ENCODE peak calls at places on chromosome 18, in eight cellular contexts. One of them, this sample, is unnamed.

GRCh38 chr18:23354625-23355024 is 98.5 kb upstream of the RIOK3 start:
- DNase-seq in WTC11: no peak
- DNase-seq in nephron progenitor cell: no peak
- DNase-seq in CD14-positive monocyte: no peak
- DNase-seq in H9: no peak
- DNase-seq in GM20000: no peak
- DNase-seq in cardiac muscle cell: peak; percentile 53
- DNase-seq in AG10803: no peak
- DNase-seq in this sample: no peak

GRCh38 chr18:35376393-35376741 is 770 bp downstream of the ZNF396 start:
- DNase-seq in WTC11: peak; percentile 35
- DNase-seq in H9: peak; percentile 61
- DNase-seq in GM20000: peak; percentile 70
- DNase-seq in AG10803: no peak
- DNase-seq in CD14-positive monocyte: peak; percentile 61
- DNase-seq in cardiac muscle cell: peak; percentile 2
- DNase-seq in nephron progenitor cell: peak; percentile 31
- DNase-seq in this sample: no peak

GRCh38 chr18:55699233-55699765 is 111.3 kb upstream of the TCF4 start:
- DNase-seq in WTC11: no peak
- DNase-seq in cardiac muscle cell: peak; percentile 5
- DNase-seq in nephron progenitor cell: no peak
- DNase-seq in CD14-positive monocyte: no peak
- DNase-seq in GM20000: no peak
- DNase-seq in H9: no peak
- DNase-seq in AG10803: peak; percentile 11
- DNase-seq in this sample: no peak

GRCh38 chr18:25144835-25145234 is 207.1 kb downstream of the ZNF521 start:
- DNase-seq in WTC11: no peak
- DNase-seq in AG10803: peak; percentile 74
- DNase-seq in nephron progenitor cell: no peak
- DNase-seq in cardiac muscle cell: peak; percentile 84
- DNase-seq in GM20000: no peak
- DNase-seq in H9: no peak
- DNase-seq in CD14-positive monocyte: no peak
- DNase-seq in this sample: no peak

GRCh38 chr18:35511833-35512232 is 14.1 kb upstream of the INO80C start:
- DNase-seq in GM20000: no peak
- DNase-seq in H9: no peak
- DNase-seq in WTC11: no peak
- DNase-seq in cardiac muscle cell: no peak
- DNase-seq in nephron progenitor cell: no peak
- DNase-seq in CD14-positive monocyte: no peak
- DNase-seq in AG10803: no peak
- DNase-seq in this sample: no peak

GRCh38 chr18:45730832-45731545 is 7.0 kb downstream of the SLC14A1 start:
- DNase-seq in GM20000: no peak
- DNase-seq in nephron progenitor cell: no peak
- DNase-seq in CD14-positive monocyte: no peak
- DNase-seq in AG10803: peak; percentile 49
- DNase-seq in WTC11: no peak
- DNase-seq in H9: no peak
- DNase-seq in cardiac muscle cell: no peak
- DNase-seq in this sample: no peak

GRCh38 chr18:49059028-49059670 is 108.4 kb upstream of the SMAD7 start:
- DNase-seq in AG10803: no peak
- DNase-seq in GM20000: no peak
- DNase-seq in cardiac muscle cell: no peak
- DNase-seq in WTC11: no peak
- DNase-seq in H9: no peak
- DNase-seq in nephron progenitor cell: no peak
- DNase-seq in CD14-positive monocyte: no peak
- DNase-seq in this sample: no peak

GRCh38 chr18:25136416-25137132 is 215.4 kb downstream of the ZNF521 start:
- DNase-seq in cardiac muscle cell: peak; percentile 21
- DNase-seq in nephron progenitor cell: no peak
- DNase-seq in H9: no peak
- DNase-seq in WTC11: no peak
- DNase-seq in CD14-positive monocyte: no peak
- DNase-seq in AG10803: no peak
- DNase-seq in GM20000: no peak
- DNase-seq in this sample: no peak

GRCh38 chr18:12366794-12367193 is 10.2 kb downstream of the AFG3L2 start:
- DNase-seq in CD14-positive monocyte: no peak
- DNase-seq in cardiac muscle cell: no peak
- DNase-seq in GM20000: no peak
- DNase-seq in nephron progenitor cell: no peak
- DNase-seq in H9: no peak
- DNase-seq in WTC11: no peak
- DNase-seq in AG10803: no peak
- DNase-seq in this sample: no peak

GRCh38 chr18:71682591-71682990 is 861.6 kb downstream of the CBLN2 start:
- DNase-seq in WTC11: no peak
- DNase-seq in AG10803: no peak
- DNase-seq in H9: no peak
- DNase-seq in CD14-positive monocyte: no peak
- DNase-seq in GM20000: no peak
- DNase-seq in cardiac muscle cell: no peak
- DNase-seq in nephron progenitor cell: no peak
- DNase-seq in this sample: no peak

GRCh38 chr18:3498705-3499451 is 48.9 kb downstream of the TGIF1 start:
- DNase-seq in cardiac muscle cell: peak; percentile 60
- DNase-seq in nephron progenitor cell: peak; percentile 80
- DNase-seq in AG10803: peak; percentile 39
- DNase-seq in WTC11: peak; percentile 78
- DNase-seq in CD14-positive monocyte: no peak
- DNase-seq in GM20000: peak; percentile 42
- DNase-seq in H9: peak; percentile 63
- DNase-seq in this sample: no peak

GRCh38 chr18:77177009-77177408 is 44.4 kb upstream of the MBP start:
- DNase-seq in WTC11: no peak
- DNase-seq in GM20000: no peak
- DNase-seq in nephron progenitor cell: no peak
- DNase-seq in cardiac muscle cell: peak; percentile 16
- DNase-seq in H9: no peak
- DNase-seq in CD14-positive monocyte: no peak
- DNase-seq in AG10803: peak; percentile 35
- DNase-seq in this sample: no peak

GRCh38 chr18:50356036-50356945 is 18.6 kb upstream of the SKA1 start:
- DNase-seq in cardiac muscle cell: peak; percentile 20
- DNase-seq in CD14-positive monocyte: peak; percentile 71
- DNase-seq in nephron progenitor cell: no peak
- DNase-seq in GM20000: peak; percentile 47
- DNase-seq in AG10803: peak; percentile 8
- DNase-seq in WTC11: no peak
- DNase-seq in H9: no peak
- DNase-seq in this sample: no peak
- TF ChIP-seq CTCF in cardiac muscle cell: peak; percentile 13
- TF ChIP-seq CTCF in CD14-positive monocyte: no peak
- TF ChIP-seq CTCF in nephron progenitor cell: no peak
- TF ChIP-seq CTCF in GM20000: no peak
- TF ChIP-seq CTCF in AG10803: peak; percentile 23
- TF ChIP-seq CTCF in WTC11: no peak
- TF ChIP-seq CTCF in H9: no peak
- TF ChIP-seq CTCF in this sample: no peak

DNA sequence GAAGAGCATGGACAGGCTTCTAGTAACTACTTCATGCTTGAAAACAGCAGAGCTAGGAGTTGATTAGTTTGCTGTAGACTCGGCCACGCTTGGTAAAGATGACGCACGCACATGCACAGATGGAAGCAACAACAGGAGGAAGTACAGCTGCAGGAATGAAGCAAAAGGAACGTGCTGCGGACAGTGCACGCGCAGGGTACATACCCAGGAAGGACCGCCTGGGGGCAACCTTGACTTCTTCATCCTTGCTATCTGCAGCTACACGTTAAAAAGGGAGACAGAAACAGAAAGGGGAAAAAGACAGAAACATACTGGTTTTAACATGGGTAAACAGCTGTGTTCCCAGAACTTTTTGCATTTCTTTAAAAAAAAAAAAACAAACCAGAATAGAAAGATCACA is 17.7 kb downstream of the SLC66A2 start:
- DNase-seq in WTC11: peak; percentile 69
- DNase-seq in CD14-positive monocyte: no peak
- DNase-seq in nephron progenitor cell: no peak
- DNase-seq in AG10803: peak; percentile 72
- DNase-seq in GM20000: no peak
- DNase-seq in H9: peak; percentile 64
- DNase-seq in cardiac muscle cell: peak; percentile 50
- DNase-seq in this sample: no peak
- TF ChIP-seq CTCF in WTC11: peak; percentile 26
- TF ChIP-seq CTCF in CD14-positive monocyte: no peak
- TF ChIP-seq CTCF in nephron progenitor cell: no peak
- TF ChIP-seq CTCF in AG10803: peak; percentile 52
- TF ChIP-seq CTCF in GM20000: no peak
- TF ChIP-seq CTCF in H9: peak; percentile 71
- TF ChIP-seq CTCF in cardiac muscle cell: peak; percentile 24
- TF ChIP-seq CTCF in this sample: no peak

DNA sequence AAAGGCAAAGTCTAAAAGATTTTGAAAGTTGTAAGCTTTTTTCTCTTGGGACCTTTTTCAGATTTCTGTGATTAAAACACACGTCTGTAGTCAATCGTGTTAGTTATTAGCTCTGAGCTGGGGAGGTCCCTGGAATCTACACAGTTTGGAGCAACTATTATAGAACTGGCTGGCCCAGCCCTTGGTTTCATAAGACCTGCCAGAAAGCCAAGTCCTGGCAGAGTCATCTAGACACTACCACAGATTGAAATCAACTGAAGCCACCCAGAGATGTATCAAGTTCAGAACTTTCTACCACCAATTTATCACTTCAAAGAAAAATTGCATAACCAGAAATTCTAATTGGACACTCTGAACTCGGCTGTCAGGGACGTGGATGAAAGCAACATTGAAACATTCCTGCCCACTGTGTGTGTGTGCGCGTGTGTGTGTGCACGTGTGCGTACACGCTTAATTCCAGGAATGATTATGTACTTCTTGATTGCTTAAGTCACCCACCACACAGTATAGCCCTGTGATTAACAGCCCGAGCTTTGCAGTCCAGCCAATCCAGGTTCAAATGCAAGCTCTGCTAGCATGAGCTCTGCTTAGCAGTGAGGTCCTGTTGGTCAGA is 126.3 kb downstream of the TPGS2 start:
- DNase-seq in GM20000: no peak
- DNase-seq in WTC11: no peak
- DNase-seq in nephron progenitor cell: no peak
- DNase-seq in AG10803: peak; percentile 94
- DNase-seq in H9: no peak
- DNase-seq in cardiac muscle cell: no peak
- DNase-seq in CD14-positive monocyte: no peak
- DNase-seq in this sample: no peak
- TF ChIP-seq CTCF in GM20000: no peak
- TF ChIP-seq CTCF in WTC11: no peak
- TF ChIP-seq CTCF in nephron progenitor cell: no peak
- TF ChIP-seq CTCF in AG10803: no peak
- TF ChIP-seq CTCF in H9: no peak
- TF ChIP-seq CTCF in cardiac muscle cell: no peak
- TF ChIP-seq CTCF in CD14-positive monocyte: no peak
- TF ChIP-seq CTCF in this sample: no peak

GRCh38 chr18:21057112-21057511 is 54.5 kb downstream of the ROCK1 start:
- DNase-seq in cardiac muscle cell: no peak
- DNase-seq in GM20000: no peak
- DNase-seq in CD14-positive monocyte: no peak
- DNase-seq in H9: no peak
- DNase-seq in nephron progenitor cell: no peak
- DNase-seq in AG10803: no peak
- DNase-seq in WTC11: no peak
- DNase-seq in this sample: no peak
- TF ChIP-seq CTCF in cardiac muscle cell: no peak
- TF ChIP-seq CTCF in GM20000: no peak
- TF ChIP-seq CTCF in CD14-positive monocyte: no peak
- TF ChIP-seq CTCF in H9: no peak
- TF ChIP-seq CTCF in nephron progenitor cell: no peak
- TF ChIP-seq CTCF in AG10803: no peak
- TF ChIP-seq CTCF in WTC11: no peak
- TF ChIP-seq CTCF in this sample: no peak

GRCh38 chr18:8608795-8609673 is at the start of gene RAB12:
- DNase-seq in GM20000: peak; percentile 94
- DNase-seq in nephron progenitor cell: peak; percentile 90
- DNase-seq in cardiac muscle cell: peak; percentile 92
- DNase-seq in CD14-positive monocyte: peak; percentile 87
- DNase-seq in WTC11: peak; percentile 85
- DNase-seq in H9: peak; percentile 83
- DNase-seq in AG10803: peak; percentile 90
- DNase-seq in this sample: peak; percentile 37
- TF ChIP-seq CTCF in GM20000: peak; percentile 70
- TF ChIP-seq CTCF in nephron progenitor cell: peak; percentile 38
- TF ChIP-seq CTCF in cardiac muscle cell: peak; percentile 39
- TF ChIP-seq CTCF in CD14-positive monocyte: peak; percentile 91
- TF ChIP-seq CTCF in WTC11: peak; percentile 78
- TF ChIP-seq CTCF in H9: peak; percentile 70
- TF ChIP-seq CTCF in AG10803: peak; percentile 21
- TF ChIP-seq CTCF in this sample: no peak

GRCh38 chr18:58541137-58541788 is 87.6 kb downstream of the ALPK2 start:
- DNase-seq in cardiac muscle cell: peak; percentile 15
- DNase-seq in WTC11: peak; percentile 65
- DNase-seq in nephron progenitor cell: no peak
- DNase-seq in CD14-positive monocyte: no peak
- DNase-seq in H9: peak; percentile 73
- DNase-seq in AG10803: no peak
- DNase-seq in GM20000: no peak
- DNase-seq in this sample: no peak
- TF ChIP-seq CTCF in cardiac muscle cell: peak; percentile 15
- TF ChIP-seq CTCF in WTC11: no peak
- TF ChIP-seq CTCF in nephron progenitor cell: no peak
- TF ChIP-seq CTCF in CD14-positive monocyte: no peak
- TF ChIP-seq CTCF in H9: peak; percentile 72
- TF ChIP-seq CTCF in AG10803: peak; percentile 16
- TF ChIP-seq CTCF in GM20000: peak; percentile 33
- TF ChIP-seq CTCF in this sample: no peak

GRCh38 chr18:33097126-33097525 is 324.3 kb upstream of the KLHL14 start:
- DNase-seq in cardiac muscle cell: no peak
- DNase-seq in CD14-positive monocyte: no peak
- DNase-seq in WTC11: no peak
- DNase-seq in GM20000: no peak
- DNase-seq in AG10803: no peak
- DNase-seq in H9: no peak
- DNase-seq in nephron progenitor cell: no peak
- DNase-seq in this sample: no peak

GRCh38 chr18:33101316-33101715 is 328.5 kb upstream of the KLHL14 start:
- DNase-seq in GM20000: no peak
- DNase-seq in WTC11: no peak
- DNase-seq in H9: no peak
- DNase-seq in CD14-positive monocyte: no peak
- DNase-seq in nephron progenitor cell: no peak
- DNase-seq in cardiac muscle cell: no peak
- DNase-seq in AG10803: no peak
- DNase-seq in this sample: no peak
- TF ChIP-seq CTCF in GM20000: no peak
- TF ChIP-seq CTCF in WTC11: no peak
- TF ChIP-seq CTCF in H9: no peak
- TF ChIP-seq CTCF in CD14-positive monocyte: no peak
- TF ChIP-seq CTCF in nephron progenitor cell: no peak
- TF ChIP-seq CTCF in cardiac muscle cell: no peak
- TF ChIP-seq CTCF in AG10803: no peak
- TF ChIP-seq CTCF in this sample: no peak

This sample was measured in omental fat pad.